ENCODE peak calls at places on chromosomes 11 and 22, in nine cellular contexts. V, G, D, A, H, Y, C, U and I are unnamed samples.

GRCh38 chr22:50276143-50276542 is 6.0 kb upstream of the MAPK11 start:
- DNase-seq in V (peak), G (peak), D (no peak), A (no peak), H (no peak), Y (no peak), C (no peak), U (peak), I (no peak)

GRCh38 chr11:9651481-9651880 is 12.4 kb upstream of the SWAP70 start:
- DNase-seq in V (no peak), G (no peak), D (no peak), A (no peak), H (no peak), Y (no peak), C (no peak), U (no peak), I (no peak)

GRCh38 chr22:29200901-29201300 is 4.8 kb upstream of the EMID1 start:
- DNase-seq in V (no peak), G (no peak), D (no peak), A (no peak), H (no peak), Y (no peak), C (no peak), U (no peak), I (no peak)

GRCh38 chr22:20211409-20211996 is 56.6 kb downstream of the RTN4R start:
- DNase-seq in V (no peak), G (no peak), D (no peak), A (no peak), H (no peak), Y (no peak), C (no peak), U (no peak), I (no peak)

GRCh38 chr11:12547953-12548650 is 126.1 kb upstream of the TEAD1 start:
- DNase-seq in V (no peak), G (no peak), D (no peak), A (no peak), H (no peak), Y (peak), C (no peak), U (no peak), I (no peak)

GRCh38 chr22:27057717-27058116 is 400.3 kb downstream of the MIAT start:
- DNase-seq in V (peak), G (no peak), D (no peak), A (no peak), H (no peak), Y (no peak), C (no peak), U (no peak), I (no peak)

GRCh38 chr11:103378931-103379330 is 269.7 kb downstream of the DYNC2H1 start:
- DNase-seq in V (no peak), G (no peak), D (no peak), A (no peak), H (no peak), Y (no peak), C (no peak), U (no peak), I (no peak)

GRCh38 chr11:126194121-126194543 is 17.3 kb downstream of the RPUSD4 start:
- DNase-seq in V (peak), G (peak), D (peak), A (peak), H (no peak), Y (no peak), C (no peak), U (peak), I (peak)

GRCh38 chr11:72591785-72592490 is 82.3 kb downstream of the PDE2A start:
- DNase-seq in V (no peak), G (no peak), D (no peak), A (no peak), H (no peak), Y (no peak), C (no peak), U (no peak), I (no peak)

GRCh38 chr22:22193923-22194322 is 50.7 kb upstream of the VPREB1 start:
- DNase-seq in V (no peak), G (no peak), D (no peak), A (no peak), H (no peak), Y (no peak), C (no peak), U (no peak), I (no peak)

GRCh38 chr11:119368121-119369034 is 13.1 kb downstream of the USP2 start:
- DNase-seq in V (no peak), G (no peak), D (no peak), A (no peak), H (no peak), Y (peak), C (no peak), U (peak), I (no peak)

GRCh38 chr11:1928038-1928890 is 8.8 kb downstream of the TNNT3 start:
- DNase-seq in V (no peak), G (no peak), D (no peak), A (no peak), H (no peak), Y (peak), C (no peak), U (peak), I (no peak)

GRCh38 chr11:65116370-65117205 is 913 bp downstream of the ZNHIT2 start:
- DNase-seq in V (peak), G (no peak), D (no peak), A (no peak), H (no peak), Y (peak), C (no peak), U (peak), I (no peak)

GRCh38 chr11:59667812-59668187 is 1.0 kb downstream of the PATL1 start:
- DNase-seq in V (no peak), G (no peak), D (no peak), A (no peak), H (no peak), Y (no peak), C (no peak), U (no peak), I (no peak)

GRCh38 chr11:4932751-4933150 is 8.6 kb upstream of the OR51G1 start:
- DNase-seq in V (no peak), G (no peak), D (no peak), A (no peak), H (no peak), Y (no peak), C (no peak), U (no peak), I (no peak)

GRCh38 chr11:34345991-34346480 is 11.8 kb downstream of the ABTB2 start:
- DNase-seq in V (no peak), G (no peak), D (peak), A (peak), H (no peak), Y (peak), C (no peak), U (peak), I (no peak)

GRCh38 chr22:31230871-31231621 is 18.9 kb downstream of the LIMK2 start:
- DNase-seq in V (no peak), G (peak), D (no peak), A (peak), H (no peak), Y (peak), C (no peak), U (peak), I (no peak)

GRCh38 chr11:76339217-76339616 is 41.7 kb downstream of the THAP12 start:
- DNase-seq in V (no peak), G (no peak), D (peak), A (no peak), H (no peak), Y (peak), C (peak), U (no peak), I (no peak)

GRCh38 chr11:18705651-18706281 is 7.2 kb downstream of the TMEM86A start:
- DNase-seq in V (no peak), G (no peak), D (peak), A (no peak), H (no peak), Y (no peak), C (no peak), U (peak), I (no peak)

GRCh38 chr11:119427279-119427678 is 4.3 kb upstream of the THY1 start:
- DNase-seq in V (no peak), G (no peak), D (no peak), A (no peak), H (no peak), Y (no peak), C (no peak), U (no peak), I (no peak)

GRCh38 chr11:18394928-18395734 is 768 bp downstream of the LDHA start:
- DNase-seq in V (no peak), G (peak), D (no peak), A (no peak), H (peak), Y (peak), C (no peak), U (peak), I (peak)

GRCh38 chr22:37309221-37310074 is 27.1 kb downstream of the CYTH4 start:
- DNase-seq in V (no peak), G (no peak), D (no peak), A (peak), H (no peak), Y (no peak), C (no peak), U (peak), I (no peak)

GRCh38 chr11:43393765-43394355 is 35.1 kb downstream of the TTC17 start:
- DNase-seq in V (no peak), G (no peak), D (no peak), A (no peak), H (no peak), Y (peak), C (no peak), U (no peak), I (no peak)

GRCh38 chr11:25211635-25212251 is 714.9 kb downstream of the LUZP2 start:
- DNase-seq in V (no peak), G (no peak), D (no peak), A (no peak), H (no peak), Y (no peak), C (no peak), U (no peak), I (no peak)

GRCh38 chr11:123549901-123550619 is 104.4 kb downstream of the SCN3B start:
- DNase-seq in V (no peak), G (no peak), D (no peak), A (peak), H (no peak), Y (no peak), C (no peak), U (no peak), I (no peak)

GRCh38 chr11:30697032-30697431 is 110.9 kb upstream of the MPPED2 start:
- DNase-seq in V (no peak), G (no peak), D (no peak), A (no peak), H (no peak), Y (no peak), C (no peak), U (no peak), I (no peak)

GRCh38 chr11:118104491-118104890 is 17.7 kb upstream of the SMIM35 start:
- DNase-seq in V (no peak), G (no peak), D (no peak), A (no peak), H (no peak), Y (no peak), C (no peak), U (no peak), I (no peak)

GRCh38 chr11:71140206-71140919 is 112.0 kb downstream of the SHANK2 start:
- DNase-seq in V (no peak), G (peak), D (no peak), A (no peak), H (no peak), Y (no peak), C (no peak), U (no peak), I (no peak)

GRCh38 chr22:46636221-46637002 is 16.2 kb downstream of the GRAMD4 start:
- DNase-seq in V (no peak), G (no peak), D (no peak), A (no peak), H (no peak), Y (no peak), C (no peak), U (no peak), I (no peak)

GRCh38 chr22:36933629-36934028 is 20.2 kb downstream of the CSF2RB start:
- DNase-seq in V (no peak), G (no peak), D (no peak), A (no peak), H (no peak), Y (no peak), C (no peak), U (no peak), I (no peak)

GRCh38 chr11:10365045-10365444 is 60.2 kb downstream of the ADM start:
- DNase-seq in V (no peak), G (no peak), D (no peak), A (no peak), H (no peak), Y (no peak), C (no peak), U (no peak), I (no peak)

GRCh38 chr11:56183459-56183858 is 7.0 kb downstream of the OR5J2 start:
- DNase-seq in V (no peak), G (no peak), D (no peak), A (no peak), H (no peak), Y (no peak), C (no peak), U (no peak), I (no peak)